ENCODE peak calls at places on chromosomes 6 and 20, in nine cellular contexts. X, Q, Y, U, D, F, P, I and W are unnamed samples.
A peak's percentile ranks its signal among the peaks of the same experiment; 100 is the strongest.

GRCh38 chr6:149529650-149530049 is 16.2 kb downstream of the PPIL4 start:
- DNase-seq in X (no peak), Q (no peak), Y (no peak), U (no peak), D (no peak), F (no peak), P (no peak), I (no peak), W (no peak)

GRCh38 chr20:25470045-25470444 is 62.6 kb downstream of the GINS1 start:
- DNase-seq in X (no peak), Q (no peak), Y (peak; percentile 1), U (peak; percentile 33), D (no peak), F (peak; percentile 51), P (peak; percentile 65), I (peak; percentile 30), W (peak; percentile 61)

GRCh38 chr6:111781055-111781708 is 92.1 kb downstream of the FYN start:
- DNase-seq in X (no peak), Q (no peak), Y (no peak), U (no peak), D (no peak), F (no peak), P (no peak), I (no peak), W (no peak)

GRCh38 chr6:157648561-157648960 is 174.5 kb upstream of the SNX9 start:
- DNase-seq in X (no peak), Q (no peak), Y (no peak), U (peak; percentile 2), D (no peak), F (no peak), P (peak; percentile 67), I (no peak), W (no peak)

GRCh38 chr6:56759521-56759920 is 116.8 kb upstream of the DST start:
- DNase-seq in X (no peak), Q (no peak), Y (no peak), U (no peak), D (no peak), F (no peak), P (no peak), I (no peak), W (no peak)

GRCh38 chr6:151757506-151757955 is 50.0 kb upstream of the ESR1 start:
- DNase-seq in X (no peak), Q (no peak), Y (no peak), U (no peak), D (no peak), F (no peak), P (no peak), I (no peak), W (no peak)

GRCh38 chr6:132401120-132401940 is at the start of gene MOXD1:
- DNase-seq in X (peak; percentile 54), Q (no peak), Y (no peak), U (peak; percentile 78), D (peak; percentile 41), F (no peak), P (peak; percentile 20), I (no peak), W (peak; percentile 56)

GRCh38 chr20:48527771-48528170 is 300.0 kb downstream of the PREX1 start:
- DNase-seq in X (no peak), Q (no peak), Y (no peak), U (no peak), D (no peak), F (no peak), P (no peak), I (no peak), W (no peak)

GRCh38 chr20:10621159-10621558 is 52.6 kb downstream of the JAG1 start:
- DNase-seq in X (no peak), Q (no peak), Y (no peak), U (no peak), D (no peak), F (no peak), P (no peak), I (no peak), W (no peak)

GRCh38 chr6:104322849-104323248 is 536.9 kb downstream of the HACE1 start:
- DNase-seq in X (no peak), Q (no peak), Y (no peak), U (no peak), D (no peak), F (no peak), P (no peak), I (no peak), W (no peak)

GRCh38 chr6:56595490-56596122 is 47.1 kb downstream of the DST start:
- DNase-seq in X (no peak), Q (no peak), Y (peak; percentile 64), U (peak; percentile 31), D (no peak), F (peak; percentile 58), P (peak; percentile 40), I (no peak), W (peak; percentile 52)

GRCh38 chr20:5484926-5485325 is 168.2 kb upstream of the PROKR2 start:
- DNase-seq in X (no peak), Q (no peak), Y (no peak), U (no peak), D (no peak), F (no peak), P (no peak), I (no peak), W (no peak)